ENCODE peak calls at places on chromosome 19, in seven cellular contexts. One of them, this sample, is unnamed. For H3K4me1, the result is how much of the 10 kb centered on the place peaks cover.

GRCh38 chr19:46959962-46960556 is 59.6 kb upstream of the NPAS1 start:
- DNase-seq in aorta: no peak
- DNase-seq in heart right ventricle: no peak
- DNase-seq in transverse colon: no peak
- DNase-seq in CD8-positive, alpha-beta memory T cell: no peak
- DNase-seq in astrocyte: peak
- DNase-seq in right cardiac atrium: no peak
- DNase-seq in this sample: no peak

GRCh38 chr19:36009220-36009619 is 607 bp upstream of the SYNE4 start:
- DNase-seq in aorta: peak
- DNase-seq in heart right ventricle: peak
- DNase-seq in transverse colon: peak
- DNase-seq in CD8-positive, alpha-beta memory T cell: peak
- DNase-seq in astrocyte: peak
- DNase-seq in right cardiac atrium: peak
- DNase-seq in this sample: no peak

GRCh38 chr19:3266792-3267469 is 42.5 kb downstream of the CELF5 start:
- DNase-seq in aorta: no peak
- DNase-seq in heart right ventricle: no peak
- DNase-seq in transverse colon: no peak
- DNase-seq in CD8-positive, alpha-beta memory T cell: no peak
- DNase-seq in astrocyte: no peak
- DNase-seq in right cardiac atrium: no peak
- DNase-seq in this sample: no peak

GRCh38 chr19:35120492-35120891 is 4.9 kb downstream of the FXYD3 start:
- DNase-seq in aorta: no peak
- DNase-seq in heart right ventricle: no peak
- DNase-seq in transverse colon: no peak
- DNase-seq in CD8-positive, alpha-beta memory T cell: no peak
- DNase-seq in astrocyte: peak
- DNase-seq in right cardiac atrium: no peak
- DNase-seq in this sample: no peak

GRCh38 chr19:41928754-41929535 is 696 bp upstream of the ERFL start:
- DNase-seq in aorta: no peak
- DNase-seq in heart right ventricle: no peak
- DNase-seq in transverse colon: peak
- DNase-seq in CD8-positive, alpha-beta memory T cell: peak
- DNase-seq in astrocyte: no peak
- DNase-seq in right cardiac atrium: no peak
- DNase-seq in this sample: peak

GRCh38 chr19:6616011-6616410 is 25.1 kb upstream of the CD70 start:
- DNase-seq in aorta: no peak
- DNase-seq in heart right ventricle: no peak
- DNase-seq in transverse colon: no peak
- DNase-seq in CD8-positive, alpha-beta memory T cell: no peak
- DNase-seq in astrocyte: peak
- DNase-seq in right cardiac atrium: no peak
- DNase-seq in this sample: no peak

GRCh38 chr19:18007939-18008673 is at the start of gene ARRDC2:
- DNase-seq in aorta: peak
- DNase-seq in heart right ventricle: peak
- DNase-seq in transverse colon: peak
- DNase-seq in CD8-positive, alpha-beta memory T cell: peak
- DNase-seq in astrocyte: peak
- DNase-seq in right cardiac atrium: peak
- DNase-seq in this sample: peak

GRCh38 chr19:15194938-15195337 is 5.9 kb downstream of the NOTCH3 start:
- DNase-seq in aorta: peak
- DNase-seq in heart right ventricle: no peak
- DNase-seq in transverse colon: no peak
- DNase-seq in CD8-positive, alpha-beta memory T cell: no peak
- DNase-seq in astrocyte: peak
- DNase-seq in right cardiac atrium: no peak
- DNase-seq in this sample: no peak

GRCh38 chr19:3508771-3509535 is 2.8 kb downstream of the FZR1 start:
- DNase-seq in aorta: no peak
- DNase-seq in heart right ventricle: no peak
- DNase-seq in transverse colon: no peak
- DNase-seq in CD8-positive, alpha-beta memory T cell: peak
- DNase-seq in astrocyte: no peak
- DNase-seq in right cardiac atrium: no peak
- DNase-seq in this sample: no peak

GRCh38 chr19:58063712-58064111 is 4.6 kb downstream of the ZNF135 start:
- DNase-seq in aorta: peak
- DNase-seq in heart right ventricle: no peak
- DNase-seq in transverse colon: no peak
- DNase-seq in CD8-positive, alpha-beta memory T cell: no peak
- DNase-seq in astrocyte: no peak
- DNase-seq in right cardiac atrium: no peak
- DNase-seq in this sample: no peak

GRCh38 chr19:33263325-33264023 is 37.8 kb upstream of the SLC7A10 start:
- DNase-seq in aorta: no peak
- DNase-seq in heart right ventricle: no peak
- DNase-seq in transverse colon: no peak
- DNase-seq in CD8-positive, alpha-beta memory T cell: no peak
- DNase-seq in astrocyte: no peak
- DNase-seq in right cardiac atrium: no peak
- DNase-seq in this sample: no peak

GRCh38 chr19:33264881-33265445 is 37.4 kb downstream of the CEBPA start:
- DNase-seq in aorta: no peak
- DNase-seq in heart right ventricle: no peak
- DNase-seq in transverse colon: no peak
- DNase-seq in CD8-positive, alpha-beta memory T cell: no peak
- DNase-seq in astrocyte: no peak
- DNase-seq in right cardiac atrium: no peak
- DNase-seq in this sample: no peak

GRCh38 chr19:33260628-33261418 is 35.2 kb upstream of the SLC7A10 start:
- DNase-seq in aorta: no peak
- DNase-seq in heart right ventricle: no peak
- DNase-seq in transverse colon: no peak
- DNase-seq in CD8-positive, alpha-beta memory T cell: no peak
- DNase-seq in astrocyte: no peak
- DNase-seq in right cardiac atrium: no peak
- DNase-seq in this sample: no peak

GRCh38 chr19:33259532-33259931 is 33.9 kb upstream of the SLC7A10 start:
- DNase-seq in aorta: no peak
- DNase-seq in heart right ventricle: no peak
- DNase-seq in transverse colon: no peak
- DNase-seq in CD8-positive, alpha-beta memory T cell: no peak
- DNase-seq in astrocyte: no peak
- DNase-seq in right cardiac atrium: no peak
- DNase-seq in this sample: no peak

GRCh38 chr19:33261511-33262192 is 36.0 kb upstream of the SLC7A10 start:
- DNase-seq in aorta: no peak
- DNase-seq in heart right ventricle: no peak
- DNase-seq in transverse colon: no peak
- DNase-seq in CD8-positive, alpha-beta memory T cell: no peak
- DNase-seq in astrocyte: no peak
- DNase-seq in right cardiac atrium: no peak
- DNase-seq in this sample: no peak
- H3K4me1 ChIP-seq in aorta: under half
- H3K4me1 ChIP-seq in heart right ventricle: under half
- H3K4me1 ChIP-seq in transverse colon: under half
- H3K4me1 ChIP-seq in CD8-positive, alpha-beta memory T cell: under half
- H3K4me1 ChIP-seq in astrocyte: under half
- H3K4me1 ChIP-seq in right cardiac atrium: under half
- H3K4me1 ChIP-seq in this sample: under half

GRCh38 chr19:11322269-11323024 is 17.0 kb downstream of the RAB3D start:
- DNase-seq in aorta: no peak
- DNase-seq in heart right ventricle: no peak
- DNase-seq in transverse colon: no peak
- DNase-seq in CD8-positive, alpha-beta memory T cell: no peak
- DNase-seq in astrocyte: no peak
- DNase-seq in right cardiac atrium: no peak
- DNase-seq in this sample: no peak

GRCh38 chr19:11324079-11324661 is 15.3 kb downstream of the RAB3D start:
- DNase-seq in aorta: peak
- DNase-seq in heart right ventricle: peak
- DNase-seq in transverse colon: peak
- DNase-seq in CD8-positive, alpha-beta memory T cell: no peak
- DNase-seq in astrocyte: peak
- DNase-seq in right cardiac atrium: peak
- DNase-seq in this sample: peak

GRCh38 chr19:11323601-11324078 is 15.8 kb downstream of the RAB3D start:
- DNase-seq in aorta: no peak
- DNase-seq in heart right ventricle: no peak
- DNase-seq in transverse colon: no peak
- DNase-seq in CD8-positive, alpha-beta memory T cell: no peak
- DNase-seq in astrocyte: no peak
- DNase-seq in right cardiac atrium: no peak
- DNase-seq in this sample: no peak

GRCh38 chr19:11324748-11325389 is 14.6 kb downstream of the RAB3D start:
- DNase-seq in aorta: no peak
- DNase-seq in heart right ventricle: no peak
- DNase-seq in transverse colon: no peak
- DNase-seq in CD8-positive, alpha-beta memory T cell: no peak
- DNase-seq in astrocyte: no peak
- DNase-seq in right cardiac atrium: no peak
- DNase-seq in this sample: no peak

DNA sequence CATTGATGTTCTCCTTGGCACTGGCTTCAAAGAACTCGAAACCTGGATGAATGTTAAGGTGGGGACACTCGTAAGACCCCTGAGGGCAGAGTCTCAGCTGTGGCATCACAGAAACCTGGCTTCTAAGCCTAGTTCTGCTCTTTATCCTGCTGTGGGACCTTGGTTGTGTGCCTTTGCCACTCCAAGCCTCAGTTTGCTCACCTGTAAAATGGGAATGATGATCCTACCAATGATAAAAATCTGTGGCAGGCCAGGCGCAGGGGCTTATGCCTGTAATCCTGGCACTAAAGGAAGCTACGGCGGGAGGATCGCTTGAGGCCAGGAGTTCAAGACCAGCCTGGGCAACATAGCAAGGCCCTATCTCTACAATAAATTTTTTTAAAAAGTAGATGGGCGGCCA is 13.9 kb downstream of the RAB3D start:
- DNase-seq in aorta: no peak
- DNase-seq in heart right ventricle: no peak
- DNase-seq in transverse colon: no peak
- DNase-seq in CD8-positive, alpha-beta memory T cell: no peak
- DNase-seq in astrocyte: no peak
- DNase-seq in right cardiac atrium: no peak
- DNase-seq in this sample: no peak
- H3K27ac ChIP-seq in aorta: no peak
- H3K27ac ChIP-seq in heart right ventricle: no peak
- H3K27ac ChIP-seq in transverse colon: no peak
- H3K27ac ChIP-seq in CD8-positive, alpha-beta memory T cell: no peak
- H3K27ac ChIP-seq in astrocyte: no peak
- H3K27ac ChIP-seq in right cardiac atrium: no peak
- H3K27ac ChIP-seq in this sample: no peak

GRCh38 chr19:31325342-31325741 is 23.9 kb downstream of the TSHZ3 start:
- DNase-seq in aorta: no peak
- DNase-seq in heart right ventricle: no peak
- DNase-seq in transverse colon: no peak
- DNase-seq in CD8-positive, alpha-beta memory T cell: no peak
- DNase-seq in astrocyte: no peak
- DNase-seq in right cardiac atrium: no peak
- DNase-seq in this sample: no peak
- H3K4me3 ChIP-seq in aorta: no peak
- H3K4me3 ChIP-seq in heart right ventricle: no peak
- H3K4me3 ChIP-seq in transverse colon: no peak
- H3K4me3 ChIP-seq in CD8-positive, alpha-beta memory T cell: no peak
- H3K4me3 ChIP-seq in astrocyte: no peak
- H3K4me3 ChIP-seq in right cardiac atrium: no peak
- H3K4me3 ChIP-seq in this sample: no peak

GRCh38 chr19:43690444-43690843 is 20.5 kb upstream of the PLAUR start:
- DNase-seq in aorta: no peak
- DNase-seq in heart right ventricle: no peak
- DNase-seq in transverse colon: no peak
- DNase-seq in CD8-positive, alpha-beta memory T cell: no peak
- DNase-seq in astrocyte: no peak
- DNase-seq in right cardiac atrium: no peak
- DNase-seq in this sample: no peak
- H3K4me1 ChIP-seq in aorta: under half
- H3K4me1 ChIP-seq in heart right ventricle: under half
- H3K4me1 ChIP-seq in transverse colon: under half
- H3K4me1 ChIP-seq in CD8-positive, alpha-beta memory T cell: under half
- H3K4me1 ChIP-seq in astrocyte: under half
- H3K4me1 ChIP-seq in right cardiac atrium: under half
- H3K4me1 ChIP-seq in this sample: under half

DNA sequence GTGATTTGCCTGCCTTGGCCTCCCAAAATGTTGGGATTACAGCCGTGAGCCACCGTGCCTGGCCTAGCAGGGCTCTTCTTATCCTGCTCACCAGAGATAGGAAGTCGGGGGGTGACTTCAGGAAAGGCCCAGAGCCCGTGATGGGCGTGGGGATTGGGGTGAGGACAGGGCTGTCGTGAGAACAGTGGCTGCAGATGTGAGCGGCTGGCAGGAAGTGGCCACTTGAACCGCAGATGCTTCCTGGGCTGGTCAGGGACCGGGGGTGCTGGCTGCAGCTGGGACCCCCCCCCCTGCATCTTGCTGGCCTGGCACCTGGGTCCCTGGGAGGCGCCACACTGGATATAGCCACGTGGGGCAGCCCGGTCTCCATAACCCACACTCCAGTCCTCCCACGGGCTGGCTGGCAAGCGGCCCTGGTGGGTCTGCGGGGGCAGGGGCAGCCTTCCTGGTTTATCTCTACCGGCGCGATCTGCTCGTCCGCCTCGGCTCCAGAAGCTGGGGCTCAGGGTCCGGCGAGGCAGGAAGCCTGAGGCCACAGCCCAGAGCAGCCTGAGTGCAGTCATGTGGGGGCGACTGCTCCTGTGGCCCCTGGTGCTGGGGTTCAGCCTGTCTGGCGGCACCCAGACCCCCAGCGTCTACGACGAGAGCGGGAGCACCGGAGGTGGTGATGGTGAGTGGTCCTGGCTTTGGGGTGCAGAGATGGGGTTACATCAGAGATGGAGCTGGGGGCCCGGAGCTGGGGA is at the start of gene F2RL3:
- DNase-seq in aorta: no peak
- DNase-seq in heart right ventricle: peak
- DNase-seq in transverse colon: peak
- DNase-seq in CD8-positive, alpha-beta memory T cell: no peak
- DNase-seq in astrocyte: peak
- DNase-seq in right cardiac atrium: peak
- DNase-seq in this sample: no peak
- H3K27ac ChIP-seq in aorta: no peak
- H3K27ac ChIP-seq in heart right ventricle: peak
- H3K27ac ChIP-seq in transverse colon: peak
- H3K27ac ChIP-seq in CD8-positive, alpha-beta memory T cell: peak
- H3K27ac ChIP-seq in astrocyte: no peak
- H3K27ac ChIP-seq in right cardiac atrium: peak
- H3K27ac ChIP-seq in this sample: no peak